ENCODE peak calls at places on chromosomes 12 and 14, in four cellular contexts. Y is endothelial cell of umbilical vein, H is HepG2, O is H1. Q is an unnamed sample. For H4K20me1, the result is how much of the 10 kb centered on the place peaks cover.

GRCh38 chr12:67268335-67268895 is 743 bp upstream of the CAND1 start:
- DNase-seq in O (peak), H (peak), Y (peak), Q (peak)

GRCh38 chr12:109947511-109947910 is 47.4 kb downstream of the TCHP start:
- DNase-seq in O (no peak), Y (no peak), H (no peak), Q (no peak)

GRCh38 chr12:22361785-22362184 is 27.3 kb upstream of the ST8SIA1 start:
- DNase-seq in Y (no peak), H (no peak), O (peak), Q (no peak)

GRCh38 chr12:92370828-92371227 is 225.2 kb upstream of the BTG1 start:
- DNase-seq in O (no peak), H (no peak), Y (no peak), Q (no peak)

GRCh38 chr12:75635606-75636444 is 124.4 kb upstream of the KRR1 start:
- DNase-seq in H (peak), Y (peak), O (no peak), Q (peak)

GRCh38 chr14:104099096-104100041 is 13.9 kb downstream of the ASPG start:
- DNase-seq in Y (no peak), O (no peak), H (no peak), Q (no peak)

GRCh38 chr12:11347810-11348209 is 37.6 kb upstream of the PRB4 start:
- DNase-seq in Y (no peak), H (no peak), O (no peak), Q (no peak)

GRCh38 chr14:53951661-53952265 is 4.9 kb downstream of the BMP4 start:
- DNase-seq in Y (peak), H (no peak), O (no peak), Q (no peak)

GRCh38 chr14:89578048-89578619 is 161.1 kb upstream of the FOXN3 start:
- DNase-seq in H (no peak), O (no peak), Y (no peak), Q (no peak)

GRCh38 chr12:24960222-24960855 is 11.4 kb upstream of the BCAT1 start:
- DNase-seq in H (peak), Y (peak), O (no peak), Q (peak)

GRCh38 chr12:12671850-12672660 is 23.9 kb downstream of the GPR19 start:
- DNase-seq in O (no peak), Y (no peak), H (no peak), Q (no peak)

GRCh38 chr12:26939192-26939832 is 1.0 kb downstream of the FGFR1OP2 start:
- DNase-seq in O (no peak), Y (peak), H (no peak), Q (no peak)
- H4K20me1 ChIP-seq in O (under half), Y (under half), H (under half), Q (under half)

DNA sequence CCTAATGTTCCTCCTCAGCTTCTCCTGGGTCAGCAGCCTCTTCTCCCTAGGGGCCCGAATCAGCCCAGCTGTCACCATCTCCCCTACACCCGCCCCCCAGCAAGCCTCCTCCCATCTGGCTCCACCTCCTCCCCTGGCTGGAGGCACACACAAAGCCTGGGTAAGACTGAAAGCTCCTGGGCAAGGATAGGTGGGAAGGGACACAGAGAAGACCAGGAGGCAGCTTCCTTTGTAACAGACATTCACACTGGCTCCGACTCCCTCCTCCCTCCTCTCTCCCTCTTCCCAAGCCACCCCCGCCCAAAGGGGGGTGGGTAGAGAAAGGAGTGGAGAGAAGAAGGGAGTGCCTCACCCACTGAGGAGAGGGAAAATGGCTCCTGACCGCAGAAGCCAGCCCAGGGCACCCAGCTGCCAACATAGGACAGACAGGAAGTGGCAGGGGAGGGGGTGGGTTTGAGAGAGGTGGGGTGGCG is 4.0 kb downstream of the CHD4 start:
- DNase-seq in H (no peak), Y (peak), O (no peak), Q (no peak)
- H3K4me3 ChIP-seq in H (no peak), Y (no peak), O (peak), Q (no peak)

GRCh38 chr12:77644915-77645605 is 185.6 kb upstream of the NAV3 start:
- DNase-seq in H (no peak), O (no peak), Y (no peak), Q (no peak)

GRCh38 chr12:77648716-77649115 is 182.0 kb upstream of the NAV3 start:
- DNase-seq in O (no peak), Y (no peak), H (no peak), Q (no peak)

GRCh38 chr12:77642246-77642645 is 188.4 kb upstream of the NAV3 start:
- DNase-seq in Y (no peak), O (no peak), H (no peak), Q (no peak)

GRCh38 chr12:77640356-77640755 is 190.3 kb upstream of the NAV3 start:
- DNase-seq in Y (no peak), O (no peak), H (no peak), Q (no peak)

DNA sequence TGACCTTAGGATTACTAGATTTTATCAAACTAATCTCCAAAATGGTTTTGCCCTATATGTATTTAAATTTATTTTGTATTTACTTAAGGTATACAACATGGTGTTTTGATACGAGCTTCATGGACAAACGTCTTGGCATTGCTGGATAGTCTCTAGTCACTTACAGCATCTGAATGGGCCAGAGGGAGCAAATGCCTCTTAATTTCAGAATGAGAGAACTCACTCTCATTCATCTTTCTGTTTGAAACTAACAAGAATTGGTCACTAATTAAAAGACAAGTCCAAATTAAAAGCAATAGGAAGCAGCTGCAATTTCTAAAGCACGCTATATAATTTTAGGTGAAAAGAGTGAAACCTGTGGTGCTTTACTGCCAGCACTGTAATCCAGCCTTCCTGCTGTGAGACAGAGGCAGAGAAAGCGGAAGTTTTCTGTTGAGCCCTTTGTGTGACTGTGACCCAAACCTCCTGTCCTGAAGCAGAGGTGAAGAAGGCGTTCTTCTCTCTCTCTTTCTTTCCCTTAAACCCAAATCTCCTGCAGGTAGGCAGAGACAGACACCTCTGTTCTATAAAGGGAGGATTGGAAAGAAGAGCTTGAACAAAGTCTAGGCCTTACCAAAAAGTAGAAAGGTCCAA is 184.6 kb upstream of the NAV3 start:
- DNase-seq in O (no peak), H (no peak), Y (no peak), Q (no peak)
- TF ChIP-seq MAX in O (no peak), H (no peak), Y (no peak), Q (no peak)

DNA sequence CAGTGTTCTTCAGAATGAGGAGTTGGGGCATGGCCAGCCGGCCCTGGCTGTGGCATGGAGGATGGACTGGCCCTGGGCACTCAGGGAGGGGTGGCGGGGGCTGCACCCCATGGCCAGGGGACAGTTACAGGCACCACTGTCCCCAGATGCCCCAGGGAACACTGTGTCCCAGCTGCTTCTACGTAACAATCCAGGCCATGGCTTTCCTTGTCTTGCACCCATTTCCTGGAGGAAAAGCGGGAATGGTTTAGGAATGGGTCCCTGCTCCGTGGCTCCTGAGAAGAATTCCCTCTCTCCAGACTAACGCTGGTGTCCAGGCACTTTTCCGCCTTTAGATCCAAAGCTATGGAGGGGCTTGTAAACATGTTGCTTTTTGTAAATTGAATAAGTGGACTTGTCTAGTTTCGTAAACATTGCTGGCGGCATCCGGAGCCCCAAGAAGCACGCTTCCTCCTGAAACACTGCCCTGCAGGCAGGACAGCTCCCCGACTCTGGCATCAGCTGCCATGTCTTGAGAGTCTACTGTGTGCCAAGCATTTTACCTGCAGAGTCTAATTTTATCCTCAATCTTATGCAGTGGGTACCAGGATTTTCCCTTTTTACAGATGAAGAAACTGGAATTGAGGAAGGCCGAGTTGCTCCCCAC is 238.3 kb downstream of the SLC41A2 start:
- DNase-seq in H (no peak), Y (no peak), O (no peak), Q (no peak)
- H4K20me1 ChIP-seq in H (under half), Y (under half), O (under half), Q (under half)